ENCODE peak calls at places on chromosomes 6 and 20, in five cellular contexts. O is stomach, F is H1, N is GM23338, B is HepG2. G is an unnamed sample. For H3K4me1, the result is how much of the 10 kb centered on the place peaks cover.

GRCh38 chr6:111553580-111553979 is 52.1 kb downstream of the TRAF3IP2 start:
- DNase-seq in B (no peak), O (no peak), N (no peak), F (no peak), G (no peak)

GRCh38 chr20:53859684-53860083 is 210.7 kb downstream of the BCAS1 start:
- DNase-seq in O (no peak), F (no peak), B (no peak), N (no peak), G (no peak)

GRCh38 chr6:4220619-4221018 is 85.2 kb upstream of the ECI2 start:
- DNase-seq in B (no peak), F (no peak), N (no peak), O (no peak), G (no peak)

GRCh38 chr6:150588862-150589499 is 10.7 kb upstream of the PLEKHG1 start:
- DNase-seq in O (no peak), N (peak), B (no peak), F (no peak), G (no peak)

GRCh38 chr20:11140359-11140758 is 466.6 kb upstream of the JAG1 start:
- DNase-seq in B (no peak), N (no peak), F (no peak), O (no peak), G (no peak)

GRCh38 chr6:69337301-69337700 is 459.5 kb downstream of the LMBRD1 start:
- DNase-seq in F (no peak), N (no peak), O (no peak), B (no peak), G (no peak)

GRCh38 chr6:80366721-80367120 is 260.2 kb downstream of the BCKDHB start:
- DNase-seq in F (no peak), B (no peak), O (no peak), N (no peak), G (no peak)

GRCh38 chr6:2396292-2396691 is 150.9 kb upstream of the GMDS start:
- DNase-seq in B (no peak), F (no peak), O (no peak), N (peak), G (no peak)

GRCh38 chr6:166540631-166541331 is 45.7 kb downstream of the RAMACL start:
- DNase-seq in F (no peak), O (peak), N (no peak), B (no peak), G (no peak)

GRCh38 chr20:35699914-35700624 is 864 bp downstream of the ROMO1 start:
- DNase-seq in F (no peak), N (no peak), B (no peak), O (no peak), G (no peak)

GRCh38 chr20:45036044-45036755 is 64.7 kb downstream of the KCNS1 start:
- DNase-seq in B (peak), F (no peak), N (no peak), O (no peak), G (no peak)

GRCh38 chr6:71248306-71248705 is 40.3 kb upstream of the OGFRL1 start:
- DNase-seq in B (peak), F (peak), O (no peak), N (peak), G (no peak)

GRCh38 chr20:17697171-17697570 is 2.6 kb upstream of the BANF2 start:
- DNase-seq in N (no peak), O (no peak), B (no peak), F (no peak), G (no peak)

GRCh38 chr20:57594092-57594911 is 25.9 kb downstream of the ZBP1 start:
- DNase-seq in O (peak), F (peak), N (peak), B (peak), G (no peak)

GRCh38 chr6:143962644-143962929 is 45.5 kb downstream of the PLAGL1 start:
- DNase-seq in N (peak), F (no peak), B (no peak), O (no peak), G (no peak)

GRCh38 chr6:2793491-2794151 is 28.4 kb downstream of the WRNIP1 start:
- DNase-seq in N (no peak), B (no peak), F (no peak), O (peak), G (no peak)

GRCh38 chr20:36574278-36575065 is 1.1 kb downstream of the TGIF2 start:
- DNase-seq in F (no peak), O (peak), N (peak), B (peak), G (peak)

GRCh38 chr20:9532069-9532809 is 17.8 kb downstream of the LAMP5 start:
- DNase-seq in B (no peak), O (no peak), N (no peak), F (no peak), G (no peak)

GRCh38 chr6:108578595-108579038 is 17.9 kb downstream of the FOXO3 start:
- DNase-seq in N (no peak), F (no peak), B (no peak), O (no peak), G (no peak)

GRCh38 chr6:138987299-138987642 is 782 bp downstream of the REPS1 start:
- DNase-seq in F (no peak), B (no peak), N (peak), O (no peak), G (no peak)

GRCh38 chr20:219290-220115 is 7.6 kb upstream of the DEFB129 start:
- DNase-seq in N (peak), B (peak), O (no peak), F (no peak), G (no peak)

GRCh38 chr20:221258-221830 is 5.7 kb upstream of the DEFB129 start:
- DNase-seq in O (no peak), N (no peak), B (no peak), F (no peak), G (no peak)

GRCh38 chr20:215796-216195 is 11.3 kb upstream of the DEFB129 start:
- DNase-seq in N (no peak), O (no peak), B (no peak), F (no peak), G (no peak)

GRCh38 chr20:214383-214782 is 12.7 kb upstream of the DEFB129 start:
- DNase-seq in F (no peak), N (no peak), O (no peak), B (no peak), G (no peak)

DNA sequence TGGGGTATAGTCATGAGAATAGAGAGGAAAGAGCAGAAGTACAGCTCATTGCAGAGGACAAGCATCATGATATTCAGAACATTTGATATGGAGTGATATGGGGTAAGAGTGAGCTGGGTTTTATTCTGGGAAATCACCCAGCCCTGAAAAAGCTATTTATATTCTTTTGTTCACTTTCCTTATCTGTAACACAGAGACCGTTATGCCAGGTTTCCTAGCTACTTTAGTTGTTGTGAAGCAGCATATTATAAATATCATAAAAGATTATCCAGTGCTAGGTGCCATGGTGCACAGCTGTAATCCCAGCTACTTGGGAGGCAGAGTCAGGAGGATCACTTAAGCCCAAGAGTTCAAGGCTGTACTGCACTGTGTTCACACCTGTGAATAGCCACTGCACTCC is 9.8 kb upstream of the DEFB129 start:
- DNase-seq in N (no peak), O (no peak), B (no peak), F (no peak), G (no peak)
- H3K4me1 ChIP-seq in N (under half), O (under half), B (under half), F (under half), G (under half)

GRCh38 chr6:169865346-169866139 is 114.1 kb downstream of the ERMARD start:
- DNase-seq in B (no peak), O (peak), F (no peak), N (no peak), G (no peak)
- TF ChIP-seq POLR2AphosphoS5 in B (no peak), O (no peak), F (no peak), N (no peak), G (no peak)

DNA sequence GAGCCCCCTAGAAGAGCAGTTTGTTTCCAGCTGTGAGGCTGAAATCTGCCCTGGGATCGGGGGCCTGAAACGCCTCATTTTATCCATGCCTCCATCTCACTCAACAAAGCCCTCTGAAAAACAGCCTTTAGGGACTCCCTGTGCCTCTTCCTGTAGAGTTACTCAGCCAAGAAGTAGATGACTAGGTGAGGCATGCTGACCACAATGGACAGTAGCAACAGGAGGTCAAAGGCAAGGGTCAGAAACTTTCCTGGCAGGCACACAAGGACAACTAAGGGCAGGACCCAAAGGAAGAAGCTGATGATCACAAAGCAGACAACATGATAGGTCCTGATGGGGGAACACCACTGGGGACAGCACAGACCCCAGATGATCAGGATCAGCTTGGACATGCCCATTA is 12.8 kb downstream of the MAS1L start:
- DNase-seq in F (no peak), B (no peak), O (no peak), N (no peak), G (no peak)
- H3K4me1 ChIP-seq in F (under half), B (under half), O (under half), N (under half), G (under half)

DNA sequence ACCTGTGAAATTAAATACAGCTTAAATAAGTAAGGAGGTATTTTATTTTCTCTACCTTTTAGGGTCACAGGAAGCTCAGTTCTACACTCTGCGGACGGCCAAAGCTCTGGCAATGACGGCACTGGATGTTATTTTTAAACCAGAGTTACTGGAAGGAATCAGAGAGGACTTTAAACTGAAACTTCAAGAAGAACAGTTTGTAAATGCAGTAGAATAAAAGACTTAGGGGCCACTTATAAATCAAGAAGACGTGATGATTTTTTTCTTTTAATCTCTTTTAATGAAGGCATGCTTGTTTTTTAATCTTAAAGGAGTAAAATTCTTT is 16.2 kb downstream of the PM20D2 start:
- DNase-seq in O (no peak), N (no peak), B (no peak), F (no peak), G (no peak)
- TF ChIP-seq POLR2AphosphoS5 in O (peak), N (no peak), B (no peak), F (no peak), G (no peak)

GRCh38 chr6:56516003-56516402 is 126.7 kb downstream of the DST start:
- DNase-seq in B (no peak), O (no peak), F (no peak), N (no peak), G (no peak)
- H3K4me1 ChIP-seq in B (under half), O (under half), F (under half), N (under half), G (under half)

GRCh38 chr6:39507331-39507998 is 185.0 kb upstream of the KCNK16 start:
- DNase-seq in B (no peak), F (no peak), O (no peak), N (no peak), G (no peak)
- TF ChIP-seq POLR2AphosphoS5 in B (no peak), F (no peak), O (no peak), N (no peak), G (no peak)

G was measured in breast epithelium.